ENCODE peak calls at places on chromosomes 4 and X, in seven cellular contexts. Z is NCI-H82; F is EL; M is uterus; D is fibroblast of the aortic adventitia; L is CD4-positive, alpha-beta T cell; R is H54. J is an unnamed sample.

GRCh38 chrX:153635388-153635787 is 11.6 kb upstream of the DUSP9 start:
- DNase-seq in Z (no peak), F (no peak), M (no peak), D (no peak), L (no peak), R (no peak), J (no peak)

GRCh38 chr4:115548123-115548522 is 434.7 kb upstream of the NDST4 start:
- DNase-seq in Z (peak), F (no peak), M (no peak), D (no peak), L (no peak), R (no peak), J (no peak)

GRCh38 chrX:84188320-84188834 is 378 bp upstream of the RPS6KA6 start:
- DNase-seq in Z (peak), F (peak), M (peak), D (peak), L (no peak), R (no peak), J (no peak)

GRCh38 chr4:73864973-73865372 is 4.2 kb upstream of the CXCL1 start:
- DNase-seq in Z (no peak), F (no peak), M (no peak), D (peak), L (no peak), R (no peak), J (no peak)

GRCh38 chrX:87664381-87664780 is 146.8 kb downstream of the KLHL4 start:
- DNase-seq in Z (peak), F (no peak), M (no peak), D (peak), L (no peak), R (no peak), J (no peak)

GRCh38 chrX:116409224-116409623 is 27.2 kb upstream of the SLC6A14 start:
- DNase-seq in Z (no peak), F (no peak), M (no peak), D (no peak), L (no peak), R (no peak), J (no peak)

GRCh38 chr4:87732033-87732770 is 67.2 kb upstream of the IBSP start:
- DNase-seq in Z (no peak), F (peak), M (no peak), D (peak), L (no peak), R (no peak), J (no peak)

GRCh38 chr4:165994706-165995105 is 121.7 kb downstream of the TLL1 start:
- DNase-seq in Z (no peak), F (peak), M (no peak), D (peak), L (no peak), R (no peak), J (no peak)

GRCh38 chr4:90057091-90057490 is 70.1 kb upstream of the CCSER1 start:
- DNase-seq in Z (no peak), F (no peak), M (no peak), D (no peak), L (no peak), R (no peak), J (no peak)

GRCh38 chr4:156197216-156197615 is 243.6 kb upstream of the CTSO start:
- DNase-seq in Z (no peak), F (no peak), M (no peak), D (no peak), L (no peak), R (no peak), J (no peak)

GRCh38 chrX:70176938-70177533 is at the start of gene DGAT2L6:
- DNase-seq in Z (peak), F (no peak), M (no peak), D (no peak), L (no peak), R (no peak), J (no peak)

GRCh38 chr4:90357117-90357710 is 230.0 kb downstream of the CCSER1 start:
- DNase-seq in Z (peak), F (peak), M (no peak), D (peak), L (no peak), R (no peak), J (no peak)

GRCh38 chr4:29553842-29554241 is 1166.3 kb upstream of the PCDH7 start:
- DNase-seq in Z (peak), F (peak), M (no peak), D (no peak), L (no peak), R (no peak), J (no peak)

GRCh38 chrX:14029039-14029424 is 660 bp downstream of the GEMIN8 start:
- DNase-seq in Z (peak), F (no peak), M (no peak), D (peak), L (no peak), R (no peak), J (no peak)

GRCh38 chrX:46386511-46386910 is 158.7 kb downstream of the ZNF674 start:
- DNase-seq in Z (no peak), F (no peak), M (no peak), D (no peak), L (no peak), R (no peak), J (no peak)

GRCh38 chrX:65750674-65751469 is 83.4 kb downstream of the MSN start:
- DNase-seq in Z (no peak), F (no peak), M (no peak), D (no peak), L (no peak), R (no peak), J (peak)

GRCh38 chr4:76011700-76012387 is 4.5 kb upstream of the CXCL9 start:
- DNase-seq in Z (no peak), F (peak), M (no peak), D (peak), L (no peak), R (no peak), J (no peak)

GRCh38 chrX:84907324-84907946 is 96.2 kb upstream of the APOOL start:
- DNase-seq in Z (peak), F (peak), M (no peak), D (peak), L (no peak), R (no peak), J (no peak)

GRCh38 chr4:41332666-41333065 is 75.9 kb downstream of the UCHL1 start:
- DNase-seq in Z (no peak), F (no peak), M (no peak), D (no peak), L (no peak), R (no peak), J (no peak)

GRCh38 chr4:184824776-184825393 is 883 bp downstream of the ACSL1 start:
- DNase-seq in Z (peak), F (no peak), M (no peak), D (peak), L (no peak), R (no peak), J (peak)

GRCh38 chrX:137600769-137601168 is 34.8 kb downstream of the ZIC3 start:
- DNase-seq in Z (no peak), F (no peak), M (no peak), D (no peak), L (no peak), R (no peak), J (no peak)

GRCh38 chrX:139831689-139832456 is 101.0 kb downstream of the ATP11C start:
- DNase-seq in Z (peak), F (peak), M (no peak), D (peak), L (no peak), R (peak), J (no peak)

GRCh38 chr4:187732524-187732923 is 263.0 kb upstream of the ZFP42 start:
- DNase-seq in Z (no peak), F (peak), M (no peak), D (no peak), L (no peak), R (no peak), J (no peak)

GRCh38 chr4:183391204-183391603 is 53.2 kb upstream of the CDKN2AIP start:
- DNase-seq in Z (no peak), F (no peak), M (no peak), D (no peak), L (no peak), R (no peak), J (no peak)

GRCh38 chr4:60500860-60501259 is 699.3 kb upstream of the ADGRL3 start:
- DNase-seq in Z (no peak), F (no peak), M (no peak), D (no peak), L (no peak), R (no peak), J (no peak)

GRCh38 chr4:6761540-6762243 is 20.8 kb upstream of the KIAA0232 start:
- DNase-seq in Z (no peak), F (peak), M (no peak), D (no peak), L (no peak), R (peak), J (no peak)

GRCh38 chr4:180665994-180666818 is 1577.0 kb upstream of the TENM3 start:
- DNase-seq in Z (peak), F (peak), M (no peak), D (peak), L (no peak), R (peak), J (no peak)

GRCh38 chrX:69815063-69815462 is 199.2 kb downstream of the EDA start:
- DNase-seq in Z (no peak), F (no peak), M (no peak), D (no peak), L (no peak), R (no peak), J (no peak)

GRCh38 chrX:129779747-129780146 is at the start of gene SASH3:
- DNase-seq in Z (no peak), F (no peak), M (no peak), D (no peak), L (peak), R (no peak), J (no peak)

GRCh38 chr4:144338148-144338547 is 197.6 kb upstream of the GYPA start:
- DNase-seq in Z (no peak), F (no peak), M (no peak), D (peak), L (no peak), R (no peak), J (no peak)

GRCh38 chrX:46551494-46552128 is 6.4 kb upstream of the ZNF674 start:
- DNase-seq in Z (peak), F (peak), M (no peak), D (peak), L (no peak), R (no peak), J (no peak)

GRCh38 chrX:99703467-99703866 is 706.6 kb downstream of the PCDH19 start:
- DNase-seq in Z (no peak), F (no peak), M (no peak), D (no peak), L (no peak), R (no peak), J (no peak)

GRCh38 chrX:125681058-125681457 is 361.4 kb downstream of the TEX13C start:
- DNase-seq in Z (no peak), F (no peak), M (no peak), D (no peak), L (no peak), R (no peak), J (no peak)

GRCh38 chr4:147244786-147245185 is 236.1 kb upstream of the EDNRA start:
- DNase-seq in Z (no peak), F (no peak), M (no peak), D (no peak), L (no peak), R (no peak), J (no peak)

GRCh38 chrX:10089378-10089795 is 67.4 kb upstream of the CLCN4 start:
- DNase-seq in Z (no peak), F (peak), M (no peak), D (peak), L (no peak), R (peak), J (no peak)

GRCh38 chr4:184548321-184548650 is 73.9 kb upstream of the IRF2 start:
- DNase-seq in Z (no peak), F (no peak), M (no peak), D (no peak), L (no peak), R (no peak), J (no peak)

GRCh38 chrX:66760648-66761047 is 121.8 kb upstream of the EDA2R start:
- DNase-seq in Z (no peak), F (peak), M (no peak), D (peak), L (no peak), R (no peak), J (no peak)

GRCh38 chrX:37684918-37685317 is 673 bp upstream of the XK start:
- DNase-seq in Z (peak), F (no peak), M (no peak), D (no peak), L (no peak), R (no peak), J (no peak)

GRCh38 chrX:9651737-9652136 is 113.9 kb downstream of the GPR143 start:
- DNase-seq in Z (no peak), F (no peak), M (no peak), D (peak), L (no peak), R (no peak), J (no peak)

GRCh38 chr4:92183825-92184224 is 119.9 kb upstream of the GRID2 start:
- DNase-seq in Z (no peak), F (no peak), M (no peak), D (no peak), L (no peak), R (no peak), J (no peak)

J was measured in stimulated activated effector memory CD8-positive, alpha-beta T cell treated with anti-CD3 and anti-CD28 coated beads, Interleukin-12 subunit alpha, Interleukin-12 subunit beta, amount 100 ng/mL, for 72 hours.